ENCODE peak calls at places on chromosomes 7 and 10, in nine cellular contexts. N is esophagus muscularis mucosa, I is ovary, Z is IMR-90, O is uterus, L is body of pancreas, X is NB4, Q is stomach, W is breast epithelium. R is an unnamed sample.

GRCh38 chr10:32489935-32490334 is 44.0 kb downstream of the CCDC7 start:
- DNase-seq in X (no peak), W (no peak), Z (peak; percentile 1), I (no peak), L (no peak), O (no peak), Q (no peak), N (no peak), R (no peak)

GRCh38 chr7:107995184-107996071 is 7.5 kb downstream of the LAMB1 start:
- DNase-seq in Z (peak; percentile 85), X (no peak), O (no peak), L (no peak), W (no peak), N (no peak), I (no peak), Q (no peak), R (no peak)

GRCh38 chr10:88783734-88784133 is 18.8 kb upstream of the LIPM start:
- DNase-seq in O (no peak), I (no peak), Z (peak; percentile 41), Q (no peak), L (no peak), X (peak; percentile 22), N (no peak), W (no peak), R (no peak)

GRCh38 chr10:28951484-28951883 is 274.2 kb downstream of the BAMBI start:
- DNase-seq in N (no peak), Q (no peak), X (no peak), W (no peak), L (no peak), O (no peak), I (no peak), Z (no peak), R (no peak)

GRCh38 chr7:132817844-132818427 is 241.7 kb upstream of the PLXNA4 start:
- DNase-seq in W (no peak), L (no peak), I (no peak), N (no peak), Q (no peak), X (no peak), O (no peak), Z (peak; percentile 47), R (no peak)

GRCh38 chr10:100345570-100346330 is 1.3 kb upstream of the SCD start:
- DNase-seq in O (no peak), Z (peak; percentile 74), L (no peak), Q (no peak), W (no peak), N (no peak), I (peak; percentile 57), X (peak; percentile 34), R (no peak)

GRCh38 chr7:155371884-155372781 is 74.5 kb downstream of the INSIG1 start:
- DNase-seq in W (no peak), Q (no peak), L (peak; percentile 20), N (no peak), I (no peak), Z (no peak), O (no peak), X (peak; percentile 89), R (no peak)

GRCh38 chr7:107613948-107614347 is 33.9 kb downstream of the BCAP29 start:
- DNase-seq in Z (no peak), W (no peak), O (no peak), N (no peak), I (no peak), L (no peak), X (no peak), Q (no peak), R (no peak)

GRCh38 chr10:52215745-52216361 is 98.2 kb upstream of the DKK1 start:
- DNase-seq in X (peak; percentile 73), I (peak; percentile 15), O (peak; percentile 37), Q (peak; percentile 43), Z (peak; percentile 81), L (peak; percentile 72), W (no peak), N (no peak), R (peak; percentile 49)

GRCh38 chr7:106386958-106387357 is 102.2 kb upstream of the NAMPT start:
- DNase-seq in I (no peak), N (no peak), Q (no peak), Z (no peak), O (no peak), X (no peak), L (no peak), W (no peak), R (no peak)

GRCh38 chr10:15704581-15704968 is 15.1 kb downstream of the ITGA8 start:
- DNase-seq in Z (no peak), X (no peak), N (no peak), W (no peak), L (no peak), O (no peak), I (no peak), Q (no peak), R (no peak)

GRCh38 chr7:157668221-157668883 is 331.5 kb downstream of the DNAJB6 start:
- DNase-seq in N (no peak), L (no peak), O (no peak), Q (no peak), Z (no peak), W (no peak), X (peak; percentile 93), I (no peak), R (no peak)

DNA sequence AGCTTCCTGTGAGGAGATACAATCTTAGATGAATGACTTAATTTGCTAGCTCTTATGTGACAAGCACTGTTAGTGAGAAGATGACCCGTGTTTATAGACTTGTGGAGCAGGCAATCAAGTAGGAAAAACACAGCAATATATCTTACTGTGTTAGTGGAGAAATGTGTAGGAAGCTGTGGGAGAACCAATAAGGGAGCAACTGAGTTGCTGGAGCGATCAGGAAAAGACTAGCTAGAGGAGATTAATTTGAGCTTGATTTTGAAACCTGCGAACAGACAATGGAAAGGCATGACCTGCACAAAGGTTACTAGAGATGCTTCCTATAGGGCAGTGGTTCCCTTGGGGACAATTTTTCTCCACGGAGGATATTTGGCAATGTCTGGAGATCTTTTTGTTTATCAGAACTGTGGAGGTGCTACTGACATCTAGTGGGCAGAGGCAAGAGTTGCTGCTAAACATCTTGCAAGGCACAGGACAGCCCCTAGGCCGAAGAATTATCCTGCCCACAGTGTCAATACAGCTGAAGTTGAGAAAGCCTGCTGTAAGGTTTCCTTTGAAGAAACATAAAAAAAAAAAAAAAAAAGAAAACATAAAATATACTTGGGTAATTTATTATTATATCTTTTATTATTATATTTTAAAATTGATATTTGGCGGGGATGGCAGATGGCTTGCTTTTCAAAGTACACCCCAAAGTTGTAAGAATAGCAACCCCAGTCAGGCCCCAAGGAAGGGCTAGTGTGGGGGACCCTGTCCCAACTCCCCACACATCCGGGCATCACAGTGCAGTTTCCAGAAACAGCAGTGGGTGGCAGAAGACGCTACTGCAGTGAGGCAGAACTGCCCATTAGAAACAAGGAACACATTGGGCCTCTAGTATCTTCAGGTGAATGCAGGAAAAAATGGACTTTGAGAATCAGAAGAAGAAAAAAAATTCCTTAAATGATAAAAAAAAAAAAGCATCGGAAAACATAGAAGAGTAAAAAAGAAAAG is 481.5 kb downstream of the SH2D4B start:
- DNase-seq in Q (no peak), N (no peak), Z (peak; percentile 19), L (peak; percentile 31), O (no peak), W (peak; percentile 28), I (no peak), X (peak; percentile 90), R (no peak)
- TF ChIP-seq CTCF in Q (no peak), N (peak; percentile 38), Z (peak; percentile 56), L (peak; percentile 48), O (peak; percentile 37), W (peak; percentile 61), I (no peak), X (peak; percentile 93), R (no peak)

GRCh38 chr7:145411066-145411465 is 575.2 kb upstream of the TPK1 start:
- DNase-seq in Z (no peak), O (no peak), L (no peak), W (no peak), N (no peak), I (no peak), Q (no peak), X (no peak), R (no peak)
- H3K4me3 ChIP-seq in Z (no peak overlapping the region), O (no peak overlapping the region), L (no peak overlapping the region), W (no peak overlapping the region), N (no peak overlapping the region), I (no peak overlapping the region), Q (no peak overlapping the region), X (no peak overlapping the region), R (no peak overlapping the region)

DNA sequence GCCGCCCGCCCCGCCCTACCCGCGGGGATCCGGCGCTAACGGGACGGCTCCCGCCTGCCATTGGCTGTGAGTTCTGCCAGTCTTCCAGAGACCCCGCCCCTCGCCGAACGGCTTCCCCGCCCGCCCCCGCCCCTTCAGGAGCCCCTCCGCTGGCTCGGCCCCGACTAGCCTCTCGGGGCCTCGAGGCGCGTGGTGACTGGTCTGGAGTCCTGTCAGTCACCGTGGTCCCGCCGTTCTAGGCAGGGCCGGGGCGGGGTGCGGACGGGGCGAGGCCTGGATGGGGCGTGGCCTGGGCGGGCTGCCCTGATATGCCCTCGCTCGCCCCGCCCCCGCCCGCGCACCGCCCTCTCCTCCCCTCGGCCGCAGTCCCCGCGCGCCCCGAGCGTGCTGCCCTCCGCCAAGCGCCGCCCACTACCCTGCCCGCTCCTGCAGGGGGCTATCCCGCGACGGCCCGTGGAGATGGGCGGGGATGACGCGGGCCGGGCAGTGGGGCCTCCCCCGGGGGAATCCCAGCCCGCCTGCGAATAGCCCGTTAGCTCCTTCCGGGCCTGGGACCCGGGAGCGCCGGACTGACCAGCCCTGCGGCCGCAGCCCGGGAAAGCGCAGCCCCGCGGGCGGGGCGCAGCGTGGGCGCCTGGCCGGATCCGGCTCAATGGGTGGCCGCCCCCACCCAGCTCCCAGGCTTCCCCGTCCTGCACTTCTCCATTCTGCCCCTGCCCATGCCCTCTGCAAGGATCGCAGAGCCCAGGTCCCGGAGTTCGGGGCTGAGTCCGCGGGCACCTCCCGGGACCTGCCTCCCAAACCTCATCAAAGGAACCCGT is 444 bp upstream of the HIP1 start:
- DNase-seq in N (peak; percentile 99), X (peak; percentile 100), L (peak; percentile 100), O (peak; percentile 100), Z (peak; percentile 98), W (peak; percentile 99), I (peak; percentile 99), Q (peak; percentile 100), R (peak; percentile 100)
- TF ChIP-seq POLR2A in N (no peak), X (peak; percentile 51), L (peak; percentile 41), O (peak; percentile 66), Z (peak; percentile 51), W (no peak), I (peak; percentile 40), Q (no peak), R (no peak)

GRCh38 chr10:35781643-35782035 is 139.5 kb upstream of the FZD8 start:
- DNase-seq in O (no peak), Q (no peak), N (no peak), X (peak; percentile 11), L (no peak), W (no peak), I (no peak), Z (no peak), R (no peak)
- TF ChIP-seq CTCF in O (no peak), Q (no peak), N (no peak), X (peak; percentile 42), L (no peak), W (no peak), I (no peak), Z (peak; percentile 11), R (no peak)

GRCh38 chr10:117543999-117544728 is 1.6 kb downstream of the EMX2 start:
- DNase-seq in Q (no peak), X (no peak), W (no peak), L (no peak), O (no peak), N (no peak), I (no peak), Z (no peak), R (peak; percentile 61)
- H3K4me3 ChIP-seq in Q (peak overlapping the region; percentile 36), X (no peak overlapping the region), W (peak overlapping the region; percentile 48), L (peak overlapping the region; percentile 12), O (peak overlapping the region; percentile 60), N (peak overlapping the region; percentile 46), I (peak overlapping the region; percentile 84), Z (no peak overlapping the region), R (peak overlapping the region; percentile 64)

GRCh38 chr10:12042409-12042796 is 206 bp downstream of the UPF2 start:
- DNase-seq in Q (peak; percentile 35), W (no peak), Z (peak; percentile 3), O (no peak), L (peak; percentile 22), I (peak; percentile 47), N (no peak), X (peak; percentile 42), R (peak; percentile 36)
- TF ChIP-seq POLR2A in Q (no peak), W (no peak), Z (no peak), O (peak; percentile 56), L (peak; percentile 68), I (peak; percentile 18), N (no peak), X (no peak), R (no peak)

R was measured in lower leg skin.